ENCODE peak calls at places on chromosomes 11 and 22, in six cellular contexts. O is cardiac fibroblast; Z is GM03348; D is stimulated activated naive CD4-positive, alpha-beta T cell treated with Interleukin-2 at 50 U/mL for 16 hours; U is fibroblast of lung; C is NCI-H1092. Y is an unnamed sample.

GRCh38 chr22:31586137-31586920 is 75.7 kb downstream of the PISD start:
- DNase-seq in O (peak), Z (no peak), D (no peak), U (peak), C (no peak), Y (peak)

GRCh38 chr11:72971211-72971610 is 157.0 kb downstream of the ATG16L2 start:
- DNase-seq in O (no peak), Z (no peak), D (no peak), U (no peak), C (no peak), Y (no peak)

GRCh38 chr11:126530416-126530815 is 174.9 kb downstream of the ST3GAL4 start:
- DNase-seq in O (no peak), Z (no peak), D (no peak), U (no peak), C (no peak), Y (no peak)

GRCh38 chr11:128902515-128903066 is 11.4 kb downstream of the KCNJ5 start:
- DNase-seq in O (no peak), Z (peak), D (no peak), U (peak), C (no peak), Y (peak)

GRCh38 chr11:7696424-7696823 is 9.9 kb downstream of the OVCH2 start:
- DNase-seq in O (no peak), Z (no peak), D (no peak), U (no peak), C (no peak), Y (no peak)

GRCh38 chr11:60925685-60926267 is 1.5 kb downstream of the TMEM132A start:
- DNase-seq in O (no peak), Z (peak), D (no peak), U (peak), C (no peak), Y (no peak)

GRCh38 chr11:69880803-69881445 is 61.7 kb upstream of the FGF3 start:
- DNase-seq in O (no peak), Z (no peak), D (no peak), U (no peak), C (no peak), Y (no peak)

GRCh38 chr11:69297926-69298777 is 4.2 kb downstream of the MYEOV start:
- DNase-seq in O (peak), Z (peak), D (no peak), U (peak), C (no peak), Y (peak)

GRCh38 chr11:92269021-92269420 is 44.4 kb downstream of the FAT3 start:
- DNase-seq in O (peak), Z (peak), D (no peak), U (peak), C (no peak), Y (peak)